ENCODE peak calls at places on chromosome 21, in seven cellular contexts. X is hepatocyte; M is 8988T; D is prostate gland; W is AG08395; L is stimulated activated CD8-positive, alpha-beta memory T cell treated with anti-CD3 and anti-CD28 coated beads, Interleukin-7, amount 100 ng/mL, for 24 hours; H is GM19239. A is an unnamed sample.

GRCh38 chr21:20329636-20330035 is 668.6 kb upstream of the NCAM2 start:
- DNase-seq in X (no peak), M (no peak), D (no peak), W (no peak), L (no peak), H (no peak), A (peak)

GRCh38 chr21:46457801-46458314 is 833 bp upstream of the DIP2A start:
- DNase-seq in X (peak), M (no peak), D (peak), W (peak), L (no peak), H (no peak), A (peak)

GRCh38 chr21:45318556-45319341 is 31.1 kb upstream of the POFUT2 start:
- DNase-seq in X (peak), M (no peak), D (no peak), W (peak), L (no peak), H (no peak), A (no peak)

GRCh38 chr21:34874689-34875513 is 174.2 kb downstream of the RUNX1 start:
- DNase-seq in X (no peak), M (no peak), D (no peak), W (no peak), L (no peak), H (no peak), A (peak)

GRCh38 chr21:46116189-46116845 is 18.4 kb downstream of the COL6A2 start:
- DNase-seq in X (no peak), M (peak), D (no peak), W (no peak), L (no peak), H (no peak), A (no peak)

GRCh38 chr21:45150630-45151265 is 76.4 kb downstream of the ADARB1 start:
- DNase-seq in X (no peak), M (no peak), D (no peak), W (no peak), L (no peak), H (no peak), A (no peak)

GRCh38 chr21:26756491-26757159 is 88.6 kb downstream of the ADAMTS1 start:
- DNase-seq in X (no peak), M (no peak), D (no peak), W (peak), L (no peak), H (no peak), A (no peak)

GRCh38 chr21:28148400-28149064 is 844.1 kb downstream of the LTN1 start:
- DNase-seq in X (no peak), M (no peak), D (no peak), W (no peak), L (no peak), H (no peak), A (no peak)

GRCh38 chr21:15687208-15687607 is 42.6 kb upstream of the USP25 start:
- DNase-seq in X (no peak), M (no peak), D (no peak), W (no peak), L (no peak), H (no peak), A (no peak)

GRCh38 chr21:20443558-20444155 is 554.6 kb upstream of the NCAM2 start:
- DNase-seq in X (peak), M (no peak), D (no peak), W (no peak), L (no peak), H (no peak), A (peak)

GRCh38 chr21:35441868-35442582 is 392.9 kb upstream of the RUNX1 start:
- DNase-seq in X (no peak), M (no peak), D (no peak), W (no peak), L (no peak), H (no peak), A (no peak)

GRCh38 chr21:34644815-34645214 is 24.0 kb upstream of the CLIC6 start:
- DNase-seq in X (no peak), M (no peak), D (no peak), W (no peak), L (no peak), H (no peak), A (no peak)

GRCh38 chr21:37047079-37047478 is 25.8 kb downstream of the PIGP start:
- DNase-seq in X (peak), M (no peak), D (no peak), W (no peak), L (no peak), H (no peak), A (no peak)

GRCh38 chr21:41750532-41751151 is 16.2 kb downstream of the RIPK4 start:
- DNase-seq in X (no peak), M (no peak), D (no peak), W (no peak), L (no peak), H (no peak), A (no peak)

GRCh38 chr21:17371470-17371869 is 141.4 kb upstream of the CXADR start:
- DNase-seq in X (no peak), M (no peak), D (no peak), W (peak), L (no peak), H (no peak), A (no peak)

GRCh38 chr21:34092241-34092921 is 19.0 kb downstream of the MRPS6 start:
- DNase-seq in X (no peak), M (no peak), D (no peak), W (no peak), L (no peak), H (no peak), A (no peak)

GRCh38 chr21:44513389-44514217 is 26.4 kb downstream of the KRTAP10-1 start:
- DNase-seq in X (no peak), M (no peak), D (no peak), W (no peak), L (no peak), H (no peak), A (no peak)

GRCh38 chr21:28421716-28422480 is 570.8 kb downstream of the LTN1 start:
- DNase-seq in X (no peak), M (no peak), D (no peak), W (peak), L (no peak), H (no peak), A (no peak)

GRCh38 chr21:23968722-23969647 is 1638.3 kb downstream of the MRPL39 start:
- DNase-seq in X (peak), M (no peak), D (no peak), W (no peak), L (peak), H (peak), A (peak)

GRCh38 chr21:38765056-38765455 is 40.7 kb upstream of the ETS2 start:
- DNase-seq in X (no peak), M (no peak), D (no peak), W (peak), L (no peak), H (no peak), A (no peak)

GRCh38 chr21:42942244-42942643 is 16.8 kb upstream of the ERVH48-1 start:
- DNase-seq in X (no peak), M (no peak), D (no peak), W (no peak), L (no peak), H (no peak), A (no peak)

GRCh38 chr21:33367309-33367973 is 35.8 kb upstream of the IFNGR2 start:
- DNase-seq in X (no peak), M (no peak), D (no peak), W (no peak), L (no peak), H (no peak), A (no peak)

GRCh38 chr21:29293495-29293894 is 5.2 kb upstream of the BACH1 start:
- DNase-seq in X (no peak), M (no peak), D (no peak), W (no peak), L (no peak), H (peak), A (no peak)

GRCh38 chr21:34845521-34846213 is 176.9 kb downstream of the CLIC6 start:
- DNase-seq in X (peak), M (no peak), D (peak), W (peak), L (no peak), H (peak), A (peak)

GRCh38 chr21:26194811-26195251 is 24.3 kb upstream of the APP start:
- DNase-seq in X (no peak), M (no peak), D (no peak), W (peak), L (no peak), H (no peak), A (no peak)

GRCh38 chr21:42663860-42664535 is 10.6 kb downstream of the PDE9A start:
- DNase-seq in X (no peak), M (no peak), D (no peak), W (no peak), L (no peak), H (no peak), A (no peak)

A was measured in MM.1S.